ENCODE peak calls at places on chromosome 22, in four cellular contexts. O, Z, J and Y are unnamed samples.
A peak's percentile ranks its signal among the peaks of the same experiment; 100 is the strongest.

GRCh38 chr22:20567993-20568417 is 60.6 kb downstream of the MED15 start:
- DNase-seq in O (no peak), J (peak; percentile 47), Z (peak; percentile 10), Y (no peak)

GRCh38 chr22:41966607-41967240 is 2.5 kb upstream of the SEPTIN3 start:
- DNase-seq in Z (no peak), O (peak; percentile 39), J (peak; percentile 81), Y (peak; percentile 32)

GRCh38 chr22:17920145-17920605 is 104.2 kb downstream of the MICAL3 start:
- DNase-seq in O (no peak), Z (peak; percentile 78), J (no peak), Y (no peak)

GRCh38 chr22:37196539-37197450 is 8.7 kb upstream of the C1QTNF6 start:
- DNase-seq in Z (peak; percentile 90), O (no peak), J (peak; percentile 91), Y (peak; percentile 77)

GRCh38 chr22:44286673-44287072 is 26.1 kb downstream of the SHISAL1 start:
- DNase-seq in J (peak; percentile 97), O (no peak), Z (no peak), Y (no peak)

GRCh38 chr22:24554316-24555159 is at the start of gene GUCD1:
- DNase-seq in J (peak; percentile 37), Z (no peak), O (no peak), Y (no peak)

GRCh38 chr22:16717699-16718558 is 107.3 kb downstream of the XKR3 start:
- DNase-seq in J (peak; percentile 47), O (no peak), Z (no peak), Y (no peak)

GRCh38 chr22:42813501-42813900 is 43.6 kb downstream of the ARFGAP3 start:
- DNase-seq in J (no peak), Z (no peak), O (no peak), Y (peak; percentile 77)

GRCh38 chr22:42369250-42370041 is 62.8 kb downstream of the NFAM1 start:
- DNase-seq in J (peak; percentile 94), O (peak; percentile 58), Z (peak; percentile 93), Y (peak; percentile 92)

GRCh38 chr22:32020117-32020516 is 22.9 kb upstream of the SLC5A1 start:
- DNase-seq in J (no peak), O (peak; percentile 94), Z (no peak), Y (no peak)

GRCh38 chr22:44172370-44173108 is 8.2 kb upstream of the PARVG start:
- DNase-seq in Z (peak; percentile 62), O (no peak), J (no peak), Y (peak; percentile 94)

GRCh38 chr22:44448271-44448780 is 49.7 kb downstream of the RTL6 start:
- DNase-seq in Z (peak; percentile 88), O (peak; percentile 82), J (peak; percentile 99), Y (peak; percentile 80)

GRCh38 chr22:35397095-35397904 is 2.6 kb upstream of the MCM5 start:
- DNase-seq in Z (no peak), J (peak; percentile 31), O (peak; percentile 48), Y (no peak)

GRCh38 chr22:32996276-32996675 is 61.9 kb downstream of the SYN3 start:
- DNase-seq in J (no peak), O (no peak), Z (no peak), Y (peak; percentile 54)

GRCh38 chr22:27435839-27436581 is 365.5 kb downstream of the MN1 start:
- DNase-seq in Z (peak; percentile 67), O (no peak), J (no peak), Y (no peak)

GRCh38 chr22:33806191-33806590 is 114.1 kb downstream of the LARGE1 start:
- DNase-seq in O (no peak), Z (no peak), J (no peak), Y (no peak)

GRCh38 chr22:42410708-42411107 is 21.5 kb downstream of the NFAM1 start:
- DNase-seq in J (no peak), Z (no peak), O (no peak), Y (no peak)

GRCh38 chr22:49437956-49438355 is 389.7 kb downstream of the BRD1 start:
- DNase-seq in Z (no peak), J (no peak), O (no peak), Y (no peak)

GRCh38 chr22:17477401-17477833 is 85.9 kb upstream of the SLC25A18 start:
- DNase-seq in J (peak; percentile 4), O (no peak), Z (peak; percentile 61), Y (no peak)

GRCh38 chr22:47628477-47629272 is 866.2 kb downstream of the TBC1D22A start:
- DNase-seq in J (no peak), Z (no peak), O (no peak), Y (peak; percentile 4)

GRCh38 chr22:19058713-19059451 is 63.3 kb downstream of the DGCR2 start:
- DNase-seq in J (no peak), O (no peak), Z (no peak), Y (peak; percentile 80)

GRCh38 chr22:16793831-16794230 is 31.4 kb downstream of the XKR3 start:
- DNase-seq in Z (no peak), O (no peak), J (no peak), Y (no peak)

GRCh38 chr22:41557401-41558240 is 3.2 kb upstream of the CSDC2 start:
- DNase-seq in O (no peak), J (peak; percentile 93), Z (peak; percentile 89), Y (no peak)

GRCh38 chr22:23110190-23110921 is 31.4 kb downstream of the RSPH14 start:
- DNase-seq in Z (no peak), O (no peak), J (no peak), Y (no peak)

GRCh38 chr22:27706489-27706888 is 95.1 kb downstream of the MN1 start:
- DNase-seq in Z (no peak), J (no peak), O (no peak), Y (no peak)

GRCh38 chr22:42939451-42939881 is 75.5 kb downstream of the PACSIN2 start:
- DNase-seq in J (no peak), Z (no peak), O (no peak), Y (no peak)

GRCh38 chr22:17167486-17167885 is 8.4 kb upstream of the HDHD5 start:
- DNase-seq in Z (peak; percentile 67), J (peak; percentile 54), O (no peak), Y (no peak)

GRCh38 chr22:33073989-33074391 is 15.8 kb upstream of the SYN3 start:
- DNase-seq in Z (no peak), O (no peak), J (peak; percentile 38), Y (no peak)

GRCh38 chr22:37186228-37186996 is 1.6 kb downstream of the C1QTNF6 start:
- DNase-seq in Z (peak; percentile 12), J (no peak), O (no peak), Y (no peak)

DNA sequence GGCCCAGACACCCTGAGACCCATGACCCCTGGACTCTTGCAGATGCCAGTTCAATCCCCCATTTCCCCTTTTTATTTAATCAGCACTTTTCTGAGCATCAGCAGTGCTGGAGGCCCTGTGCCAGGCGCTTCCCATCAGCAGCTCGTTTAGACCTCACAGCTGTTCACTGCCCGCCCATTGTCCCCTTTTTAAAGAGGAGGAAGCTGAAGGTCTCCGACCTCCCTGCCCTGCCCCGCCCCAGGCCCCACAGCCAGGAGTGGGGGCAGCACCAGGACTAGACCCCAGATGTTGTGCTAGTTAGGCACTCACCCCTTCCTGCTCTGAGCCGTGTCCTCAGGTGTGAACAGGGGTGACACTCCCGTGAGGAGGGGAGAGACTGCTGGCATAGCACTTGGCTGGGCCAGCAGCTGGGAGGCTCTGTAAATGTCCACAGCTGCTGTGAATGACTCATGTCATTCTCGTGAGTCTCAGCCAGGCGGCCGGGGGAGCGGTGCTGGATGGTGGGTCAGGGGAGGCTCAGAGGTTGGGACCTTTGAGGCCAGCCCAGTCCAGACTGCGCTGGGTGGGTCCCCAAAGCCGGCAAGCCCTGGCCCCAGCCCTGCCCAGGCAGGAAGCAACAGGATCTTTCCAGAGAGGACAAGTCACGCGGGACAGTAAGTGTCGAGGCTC is 19.9 kb downstream of the EMID1 start:
- DNase-seq in O (no peak), J (peak; percentile 46), Z (peak; percentile 86), Y (peak; percentile 52)
- H3K4me3 ChIP-seq in O (no peak overlapping the region), J (no peak overlapping the region), Z (no peak overlapping the region), Y (no peak overlapping the region)

GRCh38 chr22:39384750-39385480 is 14.7 kb upstream of the TAB1 start:
- DNase-seq in J (no peak), O (no peak), Z (no peak), Y (no peak)
- H3K4me3 ChIP-seq in J (no peak overlapping the region), O (no peak overlapping the region), Z (no peak overlapping the region), Y (no peak overlapping the region)

GRCh38 chr22:39039306-39040126 is 1.1 kb upstream of the APOBEC3F start:
- DNase-seq in Z (no peak), J (no peak), O (no peak), Y (no peak)
- H3K4me3 ChIP-seq in Z (no peak overlapping the region), J (no peak overlapping the region), O (no peak overlapping the region), Y (no peak overlapping the region)

DNA sequence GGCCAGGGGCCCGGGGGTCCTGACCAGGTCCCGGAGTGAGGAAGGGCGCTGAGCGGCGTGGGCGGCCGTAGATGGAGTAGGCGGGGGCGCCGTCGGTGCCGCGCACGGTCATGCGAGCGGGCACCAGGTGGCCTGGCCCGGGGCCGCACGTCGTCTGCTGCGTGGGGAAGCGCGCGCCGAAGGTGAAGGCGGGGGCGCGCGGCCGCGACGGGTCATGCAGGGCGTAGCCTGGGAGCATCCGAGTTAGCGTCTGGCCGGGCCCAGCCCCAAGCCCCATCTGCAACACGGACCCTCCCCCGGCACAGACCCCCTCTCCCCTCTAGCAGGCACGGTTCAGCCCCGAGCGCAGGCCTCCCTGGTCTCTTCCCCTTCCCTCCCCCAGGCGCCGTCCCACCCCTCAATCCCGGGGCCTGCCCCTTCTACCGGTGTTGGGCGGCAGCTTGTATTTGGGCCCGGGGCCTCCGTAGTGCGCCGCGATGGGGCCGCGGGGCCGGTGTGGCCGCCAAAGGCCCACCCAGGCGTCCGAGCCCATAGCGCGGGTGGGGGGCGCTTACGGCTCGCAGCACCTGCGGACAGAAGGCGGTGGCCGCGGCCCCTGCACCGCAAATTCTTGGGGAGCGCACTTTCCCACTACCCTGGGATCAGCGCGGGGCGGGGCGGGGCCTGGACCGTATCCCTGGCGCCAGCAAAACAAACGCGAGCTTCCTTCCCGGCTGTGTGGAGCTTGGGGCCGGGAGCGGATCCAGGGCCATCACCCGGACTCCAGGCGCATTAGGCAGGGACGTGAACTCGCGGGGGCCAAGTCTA is 1.9 kb upstream of the TYMP start:
- DNase-seq in O (no peak), J (peak; percentile 78), Z (peak; percentile 90), Y (peak; percentile 97)
- H3K4me3 ChIP-seq in O (peak overlapping the region; percentile 47), J (peak overlapping the region; percentile 59), Z (peak overlapping the region; percentile 59), Y (peak overlapping the region; percentile 61)

GRCh38 chr22:26170112-26170492 is 840 bp downstream of the SEZ6L start:
- DNase-seq in J (no peak), O (no peak), Z (no peak), Y (no peak)
- H3K4me3 ChIP-seq in J (no peak overlapping the region), O (no peak overlapping the region), Z (peak overlapping the region; percentile 61), Y (no peak overlapping the region)

DNA sequence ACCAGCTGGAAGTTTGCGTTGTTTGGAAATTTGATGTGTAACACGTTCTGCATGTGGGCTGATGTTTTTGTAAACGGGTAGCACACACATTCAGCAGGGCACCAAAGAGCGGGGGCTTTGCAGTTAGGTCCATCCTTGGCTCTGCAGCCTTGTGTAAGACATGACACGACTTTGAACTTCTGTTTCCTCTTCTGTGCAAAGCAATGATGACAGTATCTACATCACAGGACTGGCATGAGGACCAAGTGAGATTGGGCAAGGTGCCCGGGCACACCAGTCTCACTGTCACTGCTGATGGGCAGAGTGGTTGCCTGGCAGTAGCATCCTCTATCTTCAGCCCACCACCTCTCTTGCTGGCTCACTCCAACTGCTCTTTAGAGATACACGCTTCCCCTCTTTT is 3.3 kb downstream of the TCN2 start:
- DNase-seq in J (no peak), O (no peak), Z (peak; percentile 44), Y (peak; percentile 28)
- H3K4me3 ChIP-seq in J (no peak overlapping the region), O (no peak overlapping the region), Z (no peak overlapping the region), Y (no peak overlapping the region)